ENCODE peak calls at places on chromosomes 7 and 10, in nine cellular contexts. U, R, T, Y, S, V, J, N and X are unnamed samples.

GRCh38 chr7:87000344-87000743 is 59.1 kb downstream of the ELAPOR2 start:
- DNase-seq in T (no peak), Y (peak; percentile 14), V (peak; percentile 23), R (no peak), S (no peak), N (no peak), J (no peak), U (no peak), X (no peak)

GRCh38 chr10:120897343-120897742 is 46.2 kb downstream of the WDR11 start:
- DNase-seq in U (no peak), Y (no peak), T (no peak), S (no peak), J (no peak), N (no peak), R (no peak), V (no peak), X (peak; percentile 13)

GRCh38 chr7:121288894-121289293 is 39.9 kb upstream of the WNT16 start:
- DNase-seq in U (no peak), T (no peak), R (no peak), S (no peak), J (no peak), Y (no peak), N (no peak), V (no peak), X (peak; percentile 65)

GRCh38 chr10:98344589-98345038 is 70.4 kb downstream of the PYROXD2 start:
- DNase-seq in T (no peak), S (no peak), J (no peak), N (no peak), V (no peak), U (no peak), R (peak; percentile 92), Y (no peak), X (peak; percentile 90)

GRCh38 chr7:79461660-79462059 is 8.2 kb upstream of the MAGI2 start:
- DNase-seq in R (no peak), U (no peak), N (no peak), V (no peak), J (no peak), Y (no peak), S (no peak), T (no peak), X (no peak)

GRCh38 chr10:15472431-15473400 is 101.6 kb upstream of the FAM171A1 start:
- DNase-seq in V (no peak), S (no peak), J (no peak), R (peak; percentile 72), U (no peak), T (no peak), N (no peak), Y (no peak), X (peak; percentile 24)

GRCh38 chr10:102617816-102618215 is 26.5 kb upstream of the TRIM8 start:
- DNase-seq in V (no peak), Y (no peak), R (no peak), T (no peak), U (no peak), S (no peak), N (no peak), J (no peak), X (no peak)

GRCh38 chr10:103951183-103951582 is 15.8 kb upstream of the SLK start:
- DNase-seq in R (no peak), N (no peak), U (no peak), J (no peak), V (no peak), S (no peak), Y (no peak), T (no peak), X (no peak)

GRCh38 chr7:143042821-143043271 is 9.3 kb upstream of the OR6V1 start:
- DNase-seq in T (no peak), U (no peak), V (no peak), Y (no peak), S (no peak), J (no peak), R (no peak), N (no peak), X (no peak)

GRCh38 chr10:25797888-25798429 is 136.1 kb upstream of the MYO3A start:
- DNase-seq in R (no peak), U (no peak), V (no peak), J (no peak), T (no peak), Y (no peak), N (no peak), S (no peak), X (no peak)

GRCh38 chr7:30238721-30239441 is 45.5 kb upstream of the ZNRF2 start:
- DNase-seq in V (peak; percentile 60), J (no peak), R (peak; percentile 33), T (peak; percentile 6), N (no peak), S (peak; percentile 31), Y (no peak), U (peak; percentile 23), X (peak; percentile 45)

GRCh38 chr10:43854042-43854441 is 205.4 kb upstream of the ZNF32 start:
- DNase-seq in U (no peak), J (no peak), Y (no peak), R (no peak), T (no peak), S (no peak), V (no peak), N (no peak), X (no peak)

GRCh38 chr10:11782793-11783557 is 40.2 kb upstream of the PROSER2 start:
- DNase-seq in R (peak; percentile 33), N (peak; percentile 56), Y (no peak), U (peak; percentile 45), S (peak; percentile 64), J (no peak), V (peak; percentile 41), T (no peak), X (no peak)

GRCh38 chr7:553637-554111 is 34.0 kb upstream of the PDGFA start:
- DNase-seq in S (no peak), Y (no peak), T (no peak), U (no peak), N (no peak), R (no peak), J (no peak), V (no peak), X (no peak)

GRCh38 chr7:55522268-55522902 is 49.9 kb downstream of the VOPP1 start:
- DNase-seq in N (no peak), V (no peak), R (no peak), Y (no peak), T (no peak), S (no peak), J (no peak), U (no peak), X (no peak)

GRCh38 chr7:130875265-130875741 is 141.3 kb upstream of the KLF14 start:
- DNase-seq in R (no peak), V (no peak), N (peak; percentile 46), U (no peak), J (peak; percentile 49), S (peak; percentile 45), Y (peak; percentile 25), T (peak; percentile 57), X (no peak)

GRCh38 chr7:44793919-44794715 is 2.4 kb upstream of the PPIA start:
- DNase-seq in U (no peak), J (no peak), R (no peak), S (no peak), Y (no peak), V (no peak), T (no peak), N (no peak), X (no peak)

GRCh38 chr10:84012831-84013458 is 126.4 kb upstream of the GHITM start:
- DNase-seq in T (no peak), R (no peak), U (no peak), S (peak; percentile 9), V (no peak), J (no peak), Y (no peak), N (no peak), X (no peak)

GRCh38 chr10:99660662-99661369 is 1.5 kb downstream of the ENTPD7 start:
- DNase-seq in S (no peak), R (no peak), N (no peak), V (no peak), T (no peak), Y (no peak), U (no peak), J (no peak), X (no peak)

GRCh38 chr7:154912921-154913644 is 89.8 kb downstream of the PAXIP1 start:
- DNase-seq in S (no peak), T (no peak), J (no peak), N (no peak), Y (no peak), R (no peak), U (no peak), V (no peak), X (no peak)

GRCh38 chr10:69324583-69324982 is 46.3 kb downstream of the HK1 start:
- DNase-seq in Y (no peak), N (no peak), J (no peak), V (no peak), S (no peak), T (no peak), R (no peak), U (no peak), X (no peak)

GRCh38 chr10:12193193-12193592 is 2.5 kb downstream of the NUDT5 start:
- DNase-seq in T (no peak), N (no peak), Y (no peak), J (no peak), V (no peak), S (no peak), U (no peak), R (peak; percentile 35), X (peak; percentile 39)

GRCh38 chr10:76248781-76249180 is 817.4 kb downstream of the LRMDA start:
- DNase-seq in V (no peak), U (no peak), T (no peak), Y (no peak), R (no peak), J (no peak), S (no peak), N (no peak), X (no peak)

GRCh38 chr7:113582471-113582870 is 336.3 kb downstream of the PPP1R3A start:
- DNase-seq in R (peak; percentile 9), Y (no peak), T (no peak), V (no peak), S (no peak), U (no peak), J (no peak), N (no peak), X (peak; percentile 3)

GRCh38 chr7:24378871-24379608 is 95.0 kb downstream of the NPY start:
- DNase-seq in U (no peak), S (no peak), Y (no peak), T (no peak), N (no peak), V (no peak), R (no peak), J (no peak), X (peak; percentile 36)

GRCh38 chr10:106571216-106571954 is 593.1 kb downstream of the SORCS1 start:
- DNase-seq in S (no peak), Y (peak; percentile 16), V (no peak), J (no peak), R (no peak), T (no peak), U (no peak), N (peak; percentile 5), X (peak; percentile 54)

GRCh38 chr7:69428089-69428488 is 170.2 kb upstream of the AUTS2 start:
- DNase-seq in S (no peak), T (no peak), N (no peak), U (no peak), J (no peak), R (no peak), Y (no peak), V (no peak), X (no peak)